ENCODE peak calls at places on chromosome 21, in nine cellular contexts. C is lower leg skin, E is endothelial cell, W is psoas muscle, S is IMR-90, N is GM10248, F is pancreas, R is AG04449, A is RWPE1. U is an unnamed sample.

GRCh38 chr21:32393677-32394001 is 827 bp upstream of the URB1 start:
- DNase-seq in C (no peak), E (no peak), W (no peak), S (no peak), N (no peak), F (no peak), R (no peak), A (no peak), U (no peak)

GRCh38 chr21:21806711-21807597 is 808.7 kb downstream of the NCAM2 start:
- DNase-seq in C (no peak), E (no peak), W (no peak), S (no peak), N (no peak), F (no peak), R (no peak), A (no peak), U (no peak)

GRCh38 chr21:33386222-33386784 is 16.9 kb upstream of the IFNGR2 start:
- DNase-seq in C (no peak), E (peak; percentile 25), W (no peak), S (no peak), N (no peak), F (no peak), R (no peak), A (no peak), U (no peak)

GRCh38 chr21:35026617-35027557 is 22.2 kb downstream of the RUNX1 start:
- DNase-seq in C (peak; percentile 92), E (peak; percentile 75), W (peak; percentile 66), S (peak; percentile 48), N (peak; percentile 71), F (no peak), R (no peak), A (no peak), U (peak; percentile 74)

GRCh38 chr21:14991957-14992356 is 72.8 kb downstream of the NRIP1 start:
- DNase-seq in C (no peak), E (no peak), W (no peak), S (no peak), N (no peak), F (no peak), R (no peak), A (no peak), U (no peak)

GRCh38 chr21:27769763-27770162 is 802.9 kb upstream of the ADAMTS5 start:
- DNase-seq in C (no peak), E (no peak), W (no peak), S (no peak), N (no peak), F (no peak), R (no peak), A (no peak), U (no peak)

GRCh38 chr21:34630536-34631143 is 15.7 kb upstream of the RCAN1 start:
- DNase-seq in C (peak; percentile 5), E (peak; percentile 39), W (no peak), S (peak; percentile 60), N (peak; percentile 70), F (peak; percentile 38), R (no peak), A (peak; percentile 60), U (no peak)

GRCh38 chr21:29163381-29164115 is 33.1 kb downstream of the MAP3K7CL start:
- DNase-seq in C (no peak), E (no peak), W (no peak), S (no peak), N (no peak), F (no peak), R (no peak), A (no peak), U (no peak)

GRCh38 chr21:26884436-26884835 is 39.2 kb upstream of the ADAMTS1 start:
- DNase-seq in C (no peak), E (no peak), W (no peak), S (no peak), N (no peak), F (no peak), R (no peak), A (no peak), U (no peak)

GRCh38 chr21:34916446-34916845 is 132.7 kb downstream of the RUNX1 start:
- DNase-seq in C (no peak), E (no peak), W (no peak), S (peak; percentile 86), N (no peak), F (no peak), R (peak; percentile 82), A (no peak), U (no peak)

GRCh38 chr21:18298228-18298627 is 53.6 kb downstream of the CHODL start:
- DNase-seq in C (no peak), E (no peak), W (no peak), S (no peak), N (no peak), F (no peak), R (no peak), A (no peak), U (no peak)
- TF ChIP-seq CTCF in C (no peak), E (no peak), W (no peak), S (no peak), N (no peak), F (no peak), R (no peak), A (no peak), U (no peak)

GRCh38 chr21:44011123-44011773 is 861 bp upstream of the TRAPPC10 start:
- DNase-seq in C (no peak), E (no peak), W (no peak), S (no peak), N (no peak), F (no peak), R (no peak), A (no peak), U (no peak)

GRCh38 chr21:44010429-44010828 is 1.7 kb upstream of the TRAPPC10 start:
- DNase-seq in C (no peak), E (no peak), W (no peak), S (no peak), N (no peak), F (no peak), R (no peak), A (no peak), U (no peak)

GRCh38 chr21:44013380-44014088 is 1.4 kb downstream of the TRAPPC10 start:
- DNase-seq in C (no peak), E (peak; percentile 20), W (no peak), S (peak; percentile 4), N (peak; percentile 48), F (no peak), R (no peak), A (no peak), U (no peak)

GRCh38 chr21:44011774-44012473 is at the start of gene TRAPPC10:
- DNase-seq in C (peak; percentile 95), E (peak; percentile 66), W (peak; percentile 87), S (peak; percentile 80), N (peak; percentile 90), F (peak; percentile 82), R (no peak), A (peak; percentile 75), U (peak; percentile 91)

DNA sequence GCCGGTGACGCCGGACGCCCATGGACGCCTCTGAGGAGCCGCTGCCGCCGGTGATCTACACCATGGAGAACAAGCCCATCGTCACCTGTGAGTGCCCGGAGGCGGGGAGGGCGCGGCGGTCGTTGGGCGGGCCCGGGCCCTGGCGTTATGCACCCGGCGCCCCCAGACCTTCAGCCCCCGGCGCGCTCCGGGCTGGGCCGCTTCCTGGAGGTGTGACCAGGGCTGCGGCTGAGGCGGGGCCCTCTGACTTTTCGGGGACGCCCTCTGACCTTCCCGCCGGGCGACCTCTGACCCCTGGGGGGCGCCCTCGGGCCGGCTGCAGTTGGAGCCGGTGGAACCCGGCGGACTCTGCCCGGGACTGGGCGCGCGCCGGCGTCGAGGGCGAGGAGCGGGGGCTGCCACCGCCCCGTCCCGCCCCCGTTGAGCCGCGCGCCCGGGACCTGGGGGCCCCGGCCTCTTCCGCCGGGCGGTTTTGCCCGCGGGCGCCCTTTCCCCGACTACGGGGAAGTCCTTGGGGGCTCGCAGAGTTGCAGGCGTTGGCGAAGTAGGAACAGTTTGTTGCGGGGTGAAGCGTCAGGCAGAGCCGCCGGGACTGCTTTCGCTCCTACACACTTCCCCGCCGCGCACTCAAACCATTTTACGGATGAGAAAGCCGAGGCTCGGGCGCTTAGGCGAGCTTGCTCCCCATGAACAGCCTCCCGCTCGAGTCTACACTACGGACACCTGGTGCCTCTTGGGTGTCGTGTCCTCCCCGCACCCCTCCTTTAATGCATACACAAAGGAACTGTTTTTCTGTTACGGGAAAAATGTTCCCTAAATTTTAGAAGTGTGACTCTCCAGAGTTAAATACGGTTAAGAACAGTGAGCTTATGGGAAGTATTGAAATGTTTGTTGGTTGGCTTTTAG is 618 bp downstream of the TRAPPC10 start:
- DNase-seq in C (peak; percentile 92), E (peak; percentile 81), W (peak; percentile 72), S (peak; percentile 13), N (peak; percentile 91), F (peak; percentile 58), R (no peak), A (peak; percentile 42), U (peak; percentile 92)
- TF ChIP-seq CTCF in C (no peak), E (peak; percentile 71), W (no peak), S (peak; percentile 10), N (peak; percentile 78), F (no peak), R (no peak), A (peak; percentile 38), U (no peak)

GRCh38 chr21:42520628-42521253 is 7.1 kb downstream of the SLC37A1 start:
- DNase-seq in C (peak; percentile 77), E (peak; percentile 49), W (no peak), S (no peak), N (no peak), F (no peak), R (no peak), A (no peak), U (no peak)

GRCh38 chr21:42515708-42516502 is 2.3 kb downstream of the SLC37A1 start:
- DNase-seq in C (peak; percentile 63), E (no peak), W (no peak), S (no peak), N (no peak), F (peak; percentile 40), R (no peak), A (peak; percentile 41), U (no peak)

GRCh38 chr21:42518626-42519025 is 5.0 kb downstream of the SLC37A1 start:
- DNase-seq in C (no peak), E (no peak), W (no peak), S (no peak), N (no peak), F (no peak), R (no peak), A (no peak), U (no peak)

GRCh38 chr21:42521384-42521783 is 7.7 kb downstream of the SLC37A1 start:
- DNase-seq in C (peak; percentile 3), E (no peak), W (no peak), S (no peak), N (no peak), F (no peak), R (no peak), A (no peak), U (no peak)

DNA sequence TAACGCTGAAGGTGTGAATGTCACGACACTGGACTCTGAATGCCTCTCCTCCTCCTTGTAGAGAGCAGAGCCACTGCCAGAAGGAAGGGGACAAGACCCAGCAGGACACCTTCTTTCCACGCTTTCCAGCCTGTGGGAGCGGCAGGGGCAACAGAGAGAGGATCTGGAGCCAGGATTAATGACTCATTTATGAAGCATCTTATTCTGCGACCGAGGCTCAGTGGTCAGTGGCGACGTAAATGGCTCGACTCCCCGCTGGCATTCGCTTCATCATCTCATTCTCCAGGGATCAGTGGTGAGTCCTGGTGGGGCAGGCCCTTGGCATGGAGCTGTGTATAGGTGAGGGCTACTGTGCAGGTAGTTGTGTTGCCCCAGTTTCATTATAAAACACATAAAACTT is 4.6 kb downstream of the SLC37A1 start:
- DNase-seq in C (peak; percentile 81), E (no peak), W (no peak), S (peak; percentile 28), N (no peak), F (no peak), R (no peak), A (no peak), U (no peak)
- TF ChIP-seq CTCF in C (no peak), E (no peak), W (no peak), S (no peak), N (no peak), F (no peak), R (no peak), A (no peak), U (no peak)

GRCh38 chr21:41411449-41412089 is 14.5 kb upstream of the MX1 start:
- DNase-seq in C (peak; percentile 85), E (no peak), W (no peak), S (no peak), N (no peak), F (peak; percentile 54), R (no peak), A (no peak), U (no peak)
- TF ChIP-seq CTCF in C (no peak), E (no peak), W (peak; percentile 11), S (no peak), N (no peak), F (no peak), R (no peak), A (no peak), U (no peak)